ENCODE peak calls at places on chromosomes 5 and 9, in four cellular contexts. One of them, this sample, is unnamed.

GRCh38 chr9:114279693-114280092 is 43.2 kb upstream of the ORM1 start:
- DNase-seq in CD4-positive, alpha-beta T cell: no peak
- DNase-seq in cardiac muscle cell: no peak
- DNase-seq in epithelial cell of esophagus: no peak
- DNase-seq in this sample: no peak

GRCh38 chr9:116156621-116157314 is 3.2 kb downstream of the PAPPA start:
- DNase-seq in CD4-positive, alpha-beta T cell: no peak
- DNase-seq in cardiac muscle cell: peak
- DNase-seq in epithelial cell of esophagus: peak
- DNase-seq in this sample: peak

GRCh38 chr9:71587576-71588362 is 180.5 kb downstream of the CEMIP2 start:
- DNase-seq in CD4-positive, alpha-beta T cell: no peak
- DNase-seq in cardiac muscle cell: no peak
- DNase-seq in epithelial cell of esophagus: peak
- DNase-seq in this sample: peak

GRCh38 chr9:91378695-91379127 is 17.0 kb upstream of the AUH start:
- DNase-seq in CD4-positive, alpha-beta T cell: no peak
- DNase-seq in cardiac muscle cell: no peak
- DNase-seq in epithelial cell of esophagus: no peak
- DNase-seq in this sample: no peak

GRCh38 chr9:33101104-33101951 is 24.9 kb upstream of the SMU1 start:
- DNase-seq in CD4-positive, alpha-beta T cell: no peak
- DNase-seq in cardiac muscle cell: no peak
- DNase-seq in epithelial cell of esophagus: peak
- DNase-seq in this sample: peak

GRCh38 chr5:54742417-54742889 is 224.9 kb downstream of the SNX18 start:
- DNase-seq in CD4-positive, alpha-beta T cell: no peak
- DNase-seq in cardiac muscle cell: peak
- DNase-seq in epithelial cell of esophagus: peak
- DNase-seq in this sample: peak

GRCh38 chr5:80156156-80156555 is 99.7 kb downstream of the SERINC5 start:
- DNase-seq in CD4-positive, alpha-beta T cell: no peak
- DNase-seq in cardiac muscle cell: no peak
- DNase-seq in epithelial cell of esophagus: no peak
- DNase-seq in this sample: no peak

GRCh38 chr9:134422301-134422700 is 96.0 kb downstream of the RXRA start:
- DNase-seq in CD4-positive, alpha-beta T cell: no peak
- DNase-seq in cardiac muscle cell: no peak
- DNase-seq in epithelial cell of esophagus: peak
- DNase-seq in this sample: peak

GRCh38 chr9:96871176-96871575 is 16.9 kb upstream of the ZNF782 start:
- DNase-seq in CD4-positive, alpha-beta T cell: no peak
- DNase-seq in cardiac muscle cell: no peak
- DNase-seq in epithelial cell of esophagus: peak
- DNase-seq in this sample: peak

GRCh38 chr9:96874201-96874785 is 20.0 kb upstream of the ZNF782 start:
- DNase-seq in CD4-positive, alpha-beta T cell: no peak
- DNase-seq in cardiac muscle cell: no peak
- DNase-seq in epithelial cell of esophagus: no peak
- DNase-seq in this sample: no peak

GRCh38 chr9:96874947-96875459 is 20.7 kb upstream of the ZNF782 start:
- DNase-seq in CD4-positive, alpha-beta T cell: no peak
- DNase-seq in cardiac muscle cell: no peak
- DNase-seq in epithelial cell of esophagus: peak
- DNase-seq in this sample: peak

GRCh38 chr9:96877269-96877668 is 23.0 kb upstream of the ZNF782 start:
- DNase-seq in CD4-positive, alpha-beta T cell: no peak
- DNase-seq in cardiac muscle cell: no peak
- DNase-seq in epithelial cell of esophagus: no peak
- DNase-seq in this sample: no peak

GRCh38 chr9:96875460-96876142 is 21.3 kb upstream of the ZNF782 start:
- DNase-seq in CD4-positive, alpha-beta T cell: no peak
- DNase-seq in cardiac muscle cell: peak
- DNase-seq in epithelial cell of esophagus: peak
- DNase-seq in this sample: peak
- TF ChIP-seq CTCF in CD4-positive, alpha-beta T cell: no peak
- TF ChIP-seq CTCF in cardiac muscle cell: peak
- TF ChIP-seq CTCF in epithelial cell of esophagus: peak
- TF ChIP-seq CTCF in this sample: peak

GRCh38 chr9:108836319-108836718 is 19.5 kb downstream of the ACTL7B start:
- DNase-seq in CD4-positive, alpha-beta T cell: no peak
- DNase-seq in cardiac muscle cell: no peak
- DNase-seq in epithelial cell of esophagus: no peak
- DNase-seq in this sample: no peak
- TF ChIP-seq CTCF in CD4-positive, alpha-beta T cell: no peak
- TF ChIP-seq CTCF in cardiac muscle cell: no peak
- TF ChIP-seq CTCF in epithelial cell of esophagus: no peak
- TF ChIP-seq CTCF in this sample: no peak

GRCh38 chr5:123094227-123094918 is 5.3 kb downstream of the PRDM6 start:
- DNase-seq in CD4-positive, alpha-beta T cell: no peak
- DNase-seq in cardiac muscle cell: no peak
- DNase-seq in epithelial cell of esophagus: no peak
- DNase-seq in this sample: no peak
- TF ChIP-seq CTCF in CD4-positive, alpha-beta T cell: no peak
- TF ChIP-seq CTCF in cardiac muscle cell: no peak
- TF ChIP-seq CTCF in epithelial cell of esophagus: no peak
- TF ChIP-seq CTCF in this sample: no peak

GRCh38 chr5:90802695-90803317 is 244.2 kb downstream of the ADGRV1 start:
- DNase-seq in CD4-positive, alpha-beta T cell: no peak
- DNase-seq in cardiac muscle cell: peak
- DNase-seq in epithelial cell of esophagus: peak
- DNase-seq in this sample: peak
- TF ChIP-seq CTCF in CD4-positive, alpha-beta T cell: peak
- TF ChIP-seq CTCF in cardiac muscle cell: peak
- TF ChIP-seq CTCF in epithelial cell of esophagus: peak
- TF ChIP-seq CTCF in this sample: peak

GRCh38 chr5:14962604-14963003 is 91.0 kb upstream of the ANKH start:
- DNase-seq in CD4-positive, alpha-beta T cell: no peak
- DNase-seq in cardiac muscle cell: no peak
- DNase-seq in epithelial cell of esophagus: no peak
- DNase-seq in this sample: no peak

GRCh38 chr5:14967166-14967565 is 95.6 kb upstream of the ANKH start:
- DNase-seq in CD4-positive, alpha-beta T cell: no peak
- DNase-seq in cardiac muscle cell: no peak
- DNase-seq in epithelial cell of esophagus: no peak
- DNase-seq in this sample: no peak

GRCh38 chr5:14960120-14960462 is 88.5 kb upstream of the ANKH start:
- DNase-seq in CD4-positive, alpha-beta T cell: no peak
- DNase-seq in cardiac muscle cell: no peak
- DNase-seq in epithelial cell of esophagus: no peak
- DNase-seq in this sample: no peak

GRCh38 chr5:14968796-14969195 is 97.2 kb upstream of the ANKH start:
- DNase-seq in CD4-positive, alpha-beta T cell: no peak
- DNase-seq in cardiac muscle cell: no peak
- DNase-seq in epithelial cell of esophagus: no peak
- DNase-seq in this sample: no peak

GRCh38 chr5:14965815-14966214 is 94.2 kb upstream of the ANKH start:
- DNase-seq in CD4-positive, alpha-beta T cell: no peak
- DNase-seq in cardiac muscle cell: no peak
- DNase-seq in epithelial cell of esophagus: no peak
- DNase-seq in this sample: no peak
- TF ChIP-seq CTCF in CD4-positive, alpha-beta T cell: no peak
- TF ChIP-seq CTCF in cardiac muscle cell: no peak
- TF ChIP-seq CTCF in epithelial cell of esophagus: no peak
- TF ChIP-seq CTCF in this sample: no peak

GRCh38 chr5:94830520-94830919 is 212.1 kb downstream of the SLF1 start:
- DNase-seq in CD4-positive, alpha-beta T cell: no peak
- DNase-seq in cardiac muscle cell: peak
- DNase-seq in epithelial cell of esophagus: peak
- DNase-seq in this sample: peak
- TF ChIP-seq CTCF in CD4-positive, alpha-beta T cell: no peak
- TF ChIP-seq CTCF in cardiac muscle cell: peak
- TF ChIP-seq CTCF in epithelial cell of esophagus: peak
- TF ChIP-seq CTCF in this sample: peak

GRCh38 chr9:13215791-13216554 is 63.5 kb downstream of the MPDZ start:
- DNase-seq in CD4-positive, alpha-beta T cell: no peak
- DNase-seq in cardiac muscle cell: no peak
- DNase-seq in epithelial cell of esophagus: no peak
- DNase-seq in this sample: no peak

GRCh38 chr9:13213998-13214397 is 65.5 kb downstream of the MPDZ start:
- DNase-seq in CD4-positive, alpha-beta T cell: no peak
- DNase-seq in cardiac muscle cell: no peak
- DNase-seq in epithelial cell of esophagus: no peak
- DNase-seq in this sample: no peak

GRCh38 chr9:13209498-13209897 is 70.0 kb downstream of the MPDZ start:
- DNase-seq in CD4-positive, alpha-beta T cell: no peak
- DNase-seq in cardiac muscle cell: no peak
- DNase-seq in epithelial cell of esophagus: no peak
- DNase-seq in this sample: no peak

DNA sequence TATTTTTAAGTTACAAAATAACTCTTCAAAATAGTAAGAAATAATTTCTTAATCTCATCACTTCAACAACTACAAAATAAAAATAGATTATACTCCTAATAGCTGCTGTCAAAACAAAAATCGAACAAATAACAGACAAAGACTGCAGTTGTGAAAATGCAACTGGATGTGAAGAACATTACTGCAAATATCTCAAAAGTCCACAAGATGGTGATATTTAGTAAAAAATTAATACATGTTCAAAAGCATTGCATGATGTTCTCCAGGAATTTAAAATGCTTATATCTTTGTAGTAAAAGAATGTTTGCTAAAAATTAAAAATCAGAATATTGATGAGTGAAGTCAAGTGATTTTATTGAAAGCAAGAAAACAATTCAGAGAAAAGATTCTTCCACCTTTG is 66.2 kb downstream of the MPDZ start:
- DNase-seq in CD4-positive, alpha-beta T cell: no peak
- DNase-seq in cardiac muscle cell: no peak
- DNase-seq in epithelial cell of esophagus: peak
- DNase-seq in this sample: peak
- TF ChIP-seq CTCF in CD4-positive, alpha-beta T cell: no peak
- TF ChIP-seq CTCF in cardiac muscle cell: peak
- TF ChIP-seq CTCF in epithelial cell of esophagus: no peak
- TF ChIP-seq CTCF in this sample: peak

DNA sequence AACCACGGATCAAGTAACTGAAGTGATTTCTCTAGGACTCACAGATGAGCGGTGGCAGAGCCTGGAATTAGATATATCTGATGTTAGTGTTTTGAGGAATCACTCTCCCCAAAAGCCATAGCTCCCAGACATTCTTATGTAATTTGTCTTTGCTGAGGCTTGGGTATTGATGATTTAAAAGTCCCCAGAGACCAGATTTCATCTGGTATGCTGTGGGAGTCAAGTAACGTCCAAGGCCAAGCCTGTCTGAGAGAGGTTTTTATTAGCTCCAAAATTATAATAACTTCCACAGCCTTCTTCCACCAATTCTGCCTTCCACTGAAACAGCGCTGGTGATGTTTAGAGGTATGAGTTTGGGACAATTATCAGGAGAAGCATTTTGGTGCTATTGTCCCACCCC is 21.3 kb upstream of the KCNIP1 start:
- DNase-seq in CD4-positive, alpha-beta T cell: no peak
- DNase-seq in cardiac muscle cell: no peak
- DNase-seq in epithelial cell of esophagus: no peak
- DNase-seq in this sample: no peak
- TF ChIP-seq CTCF in CD4-positive, alpha-beta T cell: no peak
- TF ChIP-seq CTCF in cardiac muscle cell: no peak
- TF ChIP-seq CTCF in epithelial cell of esophagus: no peak
- TF ChIP-seq CTCF in this sample: no peak